ENCODE peak calls at places on chromosome 11, in four cellular contexts. M is posterior vena cava, T is dorsolateral prefrontal cortex, Z is H7. R is an unnamed sample.
A peak's percentile ranks its signal among the peaks of the same experiment; 100 is the strongest.

GRCh38 chr11:71251761-71252433 is 480 bp downstream of the SHANK2 start:
- DNase-seq in T (no peak), M (peak; percentile 49), Z (peak; percentile 96), R (peak; percentile 89)

GRCh38 chr11:58926251-58926650 is 13.0 kb upstream of the GLYATL1 start:
- DNase-seq in M (no peak), T (no peak), Z (no peak), R (no peak)

GRCh38 chr11:62139526-62140301 is 15.9 kb downstream of the INCENP start:
- DNase-seq in T (no peak), M (peak; percentile 71), Z (peak; percentile 15), R (peak; percentile 34)

GRCh38 chr11:36454991-36455611 is 55.0 kb downstream of the TRAF6 start:
- DNase-seq in Z (peak; percentile 73), M (no peak), T (no peak), R (peak; percentile 73)

GRCh38 chr11:17812286-17813187 is 78.0 kb downstream of the KCNC1 start:
- DNase-seq in T (no peak), Z (no peak), M (no peak), R (no peak)

GRCh38 chr11:64694026-64694755 is 28.8 kb downstream of the NRXN2 start:
- DNase-seq in T (no peak), M (peak; percentile 61), Z (no peak), R (no peak)

GRCh38 chr11:124737638-124738293 is 2.0 kb upstream of the NRGN start:
- DNase-seq in T (no peak), M (no peak), Z (no peak), R (no peak)

GRCh38 chr11:114610984-114611944 is 15.7 kb upstream of the NXPE4 start:
- DNase-seq in Z (no peak), T (no peak), M (no peak), R (peak; percentile 9)

GRCh38 chr11:70490208-70490607 is 91.9 kb downstream of the CTTN start:
- DNase-seq in M (peak; percentile 64), T (no peak), Z (no peak), R (no peak)

GRCh38 chr11:78428273-78428651 is 10.6 kb upstream of the GAB2 start:
- DNase-seq in Z (no peak), T (no peak), M (no peak), R (no peak)

GRCh38 chr11:126949066-126949945 is 51.3 kb downstream of the KIRREL3 start:
- DNase-seq in T (peak; percentile 52), Z (no peak), M (no peak), R (no peak)

GRCh38 chr11:78354741-78355705 is 62.6 kb downstream of the GAB2 start:
- DNase-seq in M (no peak), Z (no peak), T (no peak), R (no peak)

GRCh38 chr11:62402226-62402625 is 16.6 kb upstream of the SCGB1A1 start:
- DNase-seq in T (no peak), M (peak; percentile 92), Z (no peak), R (no peak)

GRCh38 chr11:121841487-121842167 is 274.4 kb downstream of the BLID start:
- DNase-seq in Z (peak; percentile 11), T (no peak), M (no peak), R (no peak)

GRCh38 chr11:58963551-58964075 is 24.3 kb downstream of the GLYATL1 start:
- DNase-seq in T (no peak), Z (peak; percentile 80), M (no peak), R (peak; percentile 93)

GRCh38 chr11:132158696-132159095 is 788.3 kb downstream of the NTM start:
- DNase-seq in T (no peak), Z (no peak), M (no peak), R (no peak)

GRCh38 chr11:129644326-129644725 is 171.3 kb upstream of the TMEM45B start:
- DNase-seq in T (no peak), M (no peak), Z (no peak), R (no peak)

GRCh38 chr11:17508306-17508705 is 31.7 kb upstream of the ABCC8 start:
- DNase-seq in M (no peak), T (no peak), Z (no peak), R (no peak)

GRCh38 chr11:69000391-69000790 is 12.7 kb downstream of the MRGPRF start:
- DNase-seq in T (no peak), M (no peak), Z (no peak), R (peak; percentile 12)